ENCODE peak calls at places on chromosomes 1 and 21, in seven cellular contexts. K, A, H, Y, F, T and D are unnamed samples.

GRCh38 chr1:61125895-61126294 is 43.5 kb downstream of the NFIA start:
- DNase-seq in K (no peak), A (no peak), H (no peak), Y (no peak), F (no peak), T (no peak), D (no peak)

GRCh38 chr1:10575616-10576015 is 100.9 kb downstream of the PEX14 start:
- DNase-seq in K (no peak), A (no peak), H (peak; percentile 79), Y (no peak), F (peak; percentile 9), T (no peak), D (peak; percentile 15)

GRCh38 chr1:8653878-8654277 is 163.6 kb downstream of the RERE start:
- DNase-seq in K (no peak), A (no peak), H (no peak), Y (no peak), F (no peak), T (no peak), D (no peak)

GRCh38 chr1:1084372-1085170 is 10.5 kb upstream of the RNF223 start:
- DNase-seq in K (no peak), A (peak; percentile 18), H (no peak), Y (peak; percentile 15), F (no peak), T (no peak), D (no peak)

GRCh38 chr1:98793136-98793535 is 131.6 kb downstream of the SNX7 start:
- DNase-seq in K (no peak), A (no peak), H (no peak), Y (no peak), F (no peak), T (no peak), D (no peak)

GRCh38 chr1:156033011-156033410 is 12.3 kb upstream of the SSR2 start:
- DNase-seq in K (no peak), A (no peak), H (peak; percentile 39), Y (no peak), F (no peak), T (no peak), D (no peak)

GRCh38 chr21:28136687-28137086 is 856.0 kb downstream of the LTN1 start:
- DNase-seq in K (no peak), A (no peak), H (no peak), Y (no peak), F (no peak), T (no peak), D (no peak)

GRCh38 chr1:103108525-103109150 is 316 bp upstream of the COL11A1 start:
- DNase-seq in K (peak; percentile 23), A (no peak), H (no peak), Y (peak; percentile 22), F (no peak), T (no peak), D (no peak)

GRCh38 chr1:204991342-204991844 is 51.6 kb upstream of the CNTN2 start:
- DNase-seq in K (no peak), A (peak; percentile 41), H (no peak), Y (no peak), F (no peak), T (no peak), D (no peak)

GRCh38 chr1:150562384-150563339 is 13.5 kb downstream of the ADAMTSL4 start:
- DNase-seq in K (no peak), A (no peak), H (no peak), Y (peak; percentile 66), F (no peak), T (peak; percentile 54), D (no peak)

GRCh38 chr1:59552001-59552400 is 255.1 kb downstream of the FGGY start:
- DNase-seq in K (no peak), A (no peak), H (no peak), Y (no peak), F (no peak), T (peak; percentile 28), D (no peak)

GRCh38 chr1:34057347-34057746 is 107.7 kb downstream of the CSMD2 start:
- DNase-seq in K (no peak), A (no peak), H (no peak), Y (no peak), F (no peak), T (peak; percentile 44), D (no peak)

GRCh38 chr1:58293388-58293787 is 253.1 kb downstream of the OMA1 start:
- DNase-seq in K (no peak), A (no peak), H (no peak), Y (no peak), F (no peak), T (no peak), D (no peak)

GRCh38 chr1:87226341-87226760 is 102.3 kb upstream of the LMO4 start:
- DNase-seq in K (peak; percentile 78), A (no peak), H (peak; percentile 100), Y (peak; percentile 66), F (peak; percentile 12), T (peak; percentile 72), D (peak; percentile 78)

GRCh38 chr21:26550357-26550756 is 22.7 kb downstream of the CYYR1 start:
- DNase-seq in K (no peak), A (no peak), H (no peak), Y (no peak), F (no peak), T (no peak), D (no peak)

GRCh38 chr1:24861821-24862727 is 68.0 kb downstream of the RUNX3 start:
- DNase-seq in K (no peak), A (no peak), H (no peak), Y (no peak), F (no peak), T (no peak), D (no peak)

GRCh38 chr1:172547071-172547470 is 14.1 kb downstream of the SUCO start:
- DNase-seq in K (no peak), A (no peak), H (peak; percentile 68), Y (no peak), F (no peak), T (no peak), D (no peak)

GRCh38 chr1:228510101-228510850 is 23.1 kb downstream of the RNF187 start:
- DNase-seq in K (no peak), A (no peak), H (no peak), Y (no peak), F (no peak), T (no peak), D (no peak)
- TF ChIP-seq POLR2A in K (no peak), A (no peak), H (no peak), Y (no peak), F (no peak), T (no peak), D (no peak)

DNA sequence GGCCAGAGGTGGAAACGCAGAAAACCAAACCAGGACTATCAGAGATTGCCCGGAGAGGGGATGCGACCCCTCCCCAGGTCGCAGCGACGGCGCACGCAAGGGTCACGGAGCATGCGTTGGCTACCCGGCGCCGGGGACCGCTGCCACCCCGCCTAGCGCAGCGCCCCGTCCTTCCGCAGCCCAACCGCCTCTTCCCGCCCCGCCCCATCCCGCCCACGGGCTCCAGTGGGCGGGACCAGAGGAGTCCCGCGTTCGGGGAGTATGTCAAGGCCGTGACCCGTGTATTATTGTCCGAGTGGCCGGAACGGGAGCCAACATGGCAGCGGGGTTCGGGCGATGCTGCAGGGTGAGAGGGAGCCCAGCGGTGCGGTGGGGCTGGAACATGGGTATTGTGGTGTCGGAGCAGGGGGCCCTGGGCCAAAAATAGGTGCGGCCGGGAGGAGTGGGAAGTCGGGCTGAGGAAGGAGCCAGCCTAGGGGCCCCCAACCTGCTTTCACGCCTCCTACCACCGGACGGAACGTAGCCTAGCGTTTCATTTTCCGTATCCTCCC is at the start of gene ACADM:
- DNase-seq in K (peak; percentile 80), A (peak; percentile 72), H (peak; percentile 68), Y (peak; percentile 87), F (peak; percentile 61), T (peak; percentile 92), D (peak; percentile 82)
- TF ChIP-seq POLR2A in K (peak; percentile 73), A (peak; percentile 92), H (peak; percentile 82), Y (peak; percentile 62), F (peak; percentile 74), T (peak; percentile 83), D (peak; percentile 93)

GRCh38 chr1:235160965-235161684 is at the start of gene RBM34:
- DNase-seq in K (peak; percentile 92), A (peak; percentile 81), H (peak; percentile 88), Y (peak; percentile 94), F (peak; percentile 93), T (peak; percentile 93), D (peak; percentile 90)
- TF ChIP-seq POLR2A in K (peak; percentile 96), A (peak; percentile 96), H (peak; percentile 93), Y (peak; percentile 91), F (peak; percentile 96), T (peak; percentile 98), D (peak; percentile 97)

DNA sequence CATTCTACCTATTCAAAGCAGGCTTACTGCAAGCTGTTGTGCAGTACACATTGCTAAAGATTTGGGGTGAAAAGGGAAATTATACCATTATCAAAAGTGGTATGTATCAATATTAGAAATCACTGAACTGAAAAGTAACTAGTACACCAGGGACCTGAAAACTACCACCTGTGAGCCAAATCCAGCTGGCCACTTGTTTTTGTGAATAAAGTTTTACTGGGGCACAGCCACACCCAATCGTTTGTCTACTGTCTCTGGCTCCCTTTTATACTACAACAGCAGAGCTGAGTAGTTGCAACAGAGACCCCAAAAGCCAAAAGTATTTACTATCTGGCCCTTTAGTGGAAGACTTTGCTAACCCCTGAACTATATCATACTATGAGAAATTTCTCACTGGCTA is 13.8 kb upstream of the CR1L start:
- DNase-seq in K (no peak), A (no peak), H (no peak), Y (no peak), F (no peak), T (no peak), D (no peak)
- TF ChIP-seq POLR2A in K (no peak), A (no peak), H (no peak), Y (no peak), F (no peak), T (no peak), D (no peak)

DNA sequence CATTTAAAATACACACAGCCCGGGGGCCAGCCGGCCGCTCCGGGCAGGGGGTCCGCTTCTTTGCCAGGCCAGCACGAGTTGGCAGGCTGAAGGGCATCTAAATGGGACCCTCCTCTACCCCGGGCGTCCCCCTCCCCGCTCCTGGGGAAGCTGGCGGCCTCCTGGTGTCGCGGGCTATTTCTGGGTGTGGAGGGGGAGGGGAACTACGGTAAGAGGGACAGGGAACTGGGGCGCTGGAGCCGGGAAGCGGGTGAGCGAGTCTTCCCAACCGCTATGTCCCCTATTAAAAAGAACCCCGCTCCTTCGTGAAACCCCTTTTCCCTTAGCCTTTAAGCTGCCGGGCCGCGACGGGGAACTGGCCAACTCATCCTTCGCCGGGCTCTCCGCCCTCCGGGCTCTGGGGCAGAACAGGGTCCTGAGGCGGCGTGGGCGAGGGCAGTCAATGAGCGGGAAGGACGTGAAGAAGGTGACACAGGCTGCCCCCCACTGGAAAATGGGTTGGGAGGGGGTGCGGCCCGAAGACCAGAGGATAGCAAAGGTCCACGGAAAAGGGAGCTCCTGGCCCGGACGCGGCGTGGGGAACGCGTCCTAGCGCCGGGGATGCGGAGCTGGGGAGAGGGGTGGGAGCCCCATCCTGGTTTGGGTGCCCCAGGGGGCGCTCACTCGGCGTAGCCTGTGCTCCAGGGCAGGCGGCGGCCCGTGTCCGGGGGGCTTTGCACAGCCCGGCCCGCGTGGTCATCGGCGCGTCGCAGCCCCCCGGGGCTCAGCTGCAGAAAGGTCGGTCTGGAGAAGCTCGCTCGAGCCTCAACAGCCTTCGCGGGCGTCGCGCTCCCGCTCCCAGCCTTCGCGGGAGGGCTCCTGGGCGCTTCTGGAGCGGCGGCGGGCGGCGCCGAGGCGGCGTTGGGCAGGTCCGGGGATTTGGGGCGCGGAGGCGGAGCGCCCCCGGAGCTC is 544 bp downstream of the PPM1J start:
- DNase-seq in K (no peak), A (no peak), H (no peak), Y (no peak), F (no peak), T (peak; percentile 64), D (no peak)
- TF ChIP-seq POLR2A in K (no peak), A (no peak), H (no peak), Y (no peak), F (no peak), T (no peak), D (no peak)

GRCh38 chr1:208157769-208158168 is 86.4 kb downstream of the PLXNA2 start:
- DNase-seq in K (no peak), A (no peak), H (no peak), Y (no peak), F (no peak), T (no peak), D (no peak)
- TF ChIP-seq POLR2A in K (no peak), A (no peak), H (no peak), Y (no peak), F (no peak), T (no peak), D (no peak)